ENCODE peak calls at places on chromosomes 3 and 15, in five cellular contexts. B is K562, U is hepatocyte, M is IMR-90, L is transverse colon. S is an unnamed sample.

GRCh38 chr3:40047406-40047805 is 238.0 kb downstream of the MYRIP start:
- DNase-seq in B (no peak), M (no peak), U (no peak), L (no peak), S (no peak)

GRCh38 chr3:96354742-96355141 is 459.7 kb upstream of the EPHA6 start:
- DNase-seq in B (no peak), U (no peak), M (no peak), L (no peak), S (no peak)

GRCh38 chr3:184727357-184728060 is 15.6 kb upstream of the MAGEF1 start:
- DNase-seq in U (peak; percentile 90), L (peak; percentile 65), M (peak; percentile 72), B (peak; percentile 74), S (peak; percentile 74)

GRCh38 chr3:17077614-17078013 is 192.9 kb downstream of the PLCL2 start:
- DNase-seq in B (no peak), U (no peak), L (no peak), M (no peak), S (no peak)

GRCh38 chr3:71868891-71869290 is 83.9 kb upstream of the PROK2 start:
- DNase-seq in B (no peak), U (no peak), M (no peak), L (no peak), S (no peak)

GRCh38 chr15:94526071-94526689 is 294.8 kb downstream of the MCTP2 start:
- DNase-seq in U (no peak), L (no peak), M (no peak), B (no peak), S (no peak)

GRCh38 chr3:193843447-193844301 is 250.7 kb downstream of the OPA1 start:
- DNase-seq in M (no peak), B (peak; percentile 85), L (peak; percentile 65), U (peak; percentile 81), S (peak; percentile 79)

GRCh38 chr15:45231061-45231576 is 20.9 kb upstream of the SLC28A2 start:
- DNase-seq in M (no peak), L (no peak), B (no peak), U (no peak), S (no peak)

GRCh38 chr15:82870727-82871576 is 61.5 kb downstream of the WHAMM start:
- DNase-seq in M (no peak), L (no peak), B (no peak), U (peak; percentile 23), S (no peak)

GRCh38 chr3:31765856-31766255 is 215.2 kb downstream of the OSBPL10 start:
- DNase-seq in B (no peak), M (no peak), L (no peak), U (no peak), S (no peak)

GRCh38 chr3:183818041-183818620 is 7.2 kb downstream of the MAP6D1 start:
- DNase-seq in B (no peak), L (no peak), U (no peak), M (no peak), S (no peak)

GRCh38 chr15:61629269-61629668 is 400.2 kb upstream of the RORA start:
- DNase-seq in L (no peak), U (no peak), B (no peak), M (no peak), S (no peak)

GRCh38 chr3:59774613-59775012 is 724.8 kb upstream of the CFAP20DC start:
- DNase-seq in L (no peak), B (no peak), U (no peak), M (peak; percentile 90), S (no peak)

GRCh38 chr3:189144645-189145044 is 27.1 kb upstream of the TPRG1 start:
- DNase-seq in B (no peak), M (peak; percentile 23), U (peak; percentile 31), L (no peak), S (peak; percentile 29)

GRCh38 chr3:160157321-160157720 is 67.9 kb upstream of the C3orf80 start:
- DNase-seq in L (no peak), M (no peak), B (no peak), U (no peak), S (no peak)

GRCh38 chr3:49339947-49340800 is at the start of gene USP4:
- DNase-seq in M (peak; percentile 87), L (peak; percentile 95), B (peak; percentile 89), U (peak; percentile 96), S (peak; percentile 93)

GRCh38 chr3:16346413-16347081 is 81.5 kb downstream of the OXNAD1 start:
- DNase-seq in U (no peak), L (no peak), B (no peak), M (no peak), S (no peak)

GRCh38 chr3:118505784-118506183 is 528.9 kb downstream of the IGSF11 start:
- DNase-seq in B (no peak), M (no peak), L (no peak), U (no peak), S (no peak)

GRCh38 chr3:153961498-153961897 is 159.7 kb upstream of the ARHGEF26 start:
- DNase-seq in B (no peak), M (no peak), L (no peak), U (no peak), S (no peak)

GRCh38 chr15:91866371-91866905 is 12.9 kb downstream of the SLCO3A1 start:
- DNase-seq in B (no peak), M (peak; percentile 22), U (no peak), L (no peak), S (no peak)

GRCh38 chr3:120797857-120798256 is 55.3 kb downstream of the GTF2E1 start:
- DNase-seq in B (no peak), U (no peak), L (no peak), M (no peak), S (peak; percentile 23)

GRCh38 chr3:13348671-13349396 is 71.3 kb downstream of the NUP210 start:
- DNase-seq in L (no peak), B (no peak), U (no peak), M (peak; percentile 7), S (no peak)

GRCh38 chr3:10442151-10442795 is 63.1 kb downstream of the ATP2B2 start:
- DNase-seq in B (no peak), M (peak; percentile 64), U (no peak), L (no peak), S (no peak)

GRCh38 chr15:92681141-92681622 is 25.6 kb upstream of the FAM174B start:
- DNase-seq in U (peak; percentile 73), B (no peak), M (peak; percentile 56), L (peak; percentile 20), S (no peak)

GRCh38 chr3:188446014-188446413 is 292.1 kb downstream of the LPP start:
- DNase-seq in U (no peak), L (no peak), B (no peak), M (no peak), S (no peak)

DNA sequence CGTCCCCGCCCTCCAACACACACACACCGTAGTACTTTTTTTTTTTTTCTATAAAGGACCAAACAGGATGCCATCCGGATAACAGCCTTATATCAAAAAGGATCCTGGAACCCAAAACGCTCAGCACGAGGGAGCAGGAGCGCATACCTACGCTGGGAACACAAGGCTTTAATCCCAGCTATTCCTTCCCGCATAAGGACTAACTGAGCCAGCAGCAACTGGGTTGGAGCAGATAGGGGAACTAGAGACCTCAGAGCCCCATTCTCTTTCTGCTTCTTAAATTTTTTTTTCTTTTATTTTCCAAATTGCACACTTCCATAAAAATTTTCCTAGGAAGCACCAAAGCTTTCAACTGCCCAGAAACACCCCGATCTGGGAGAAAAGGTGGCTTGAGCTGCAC is 1.3 kb downstream of the TRANK1 start:
- DNase-seq in M (no peak), B (no peak), U (no peak), L (no peak), S (no peak)
- H3K27ac ChIP-seq in M (peak overlapping the region; percentile 73), B (no peak overlapping the region), U (peak overlapping the region; percentile 84), L (peak overlapping the region; percentile 72), S (peak overlapping the region; percentile 19)

GRCh38 chr3:61565569-61565968 is 4.2 kb downstream of the PTPRG start:
- DNase-seq in L (no peak), U (no peak), B (no peak), M (peak; percentile 28), S (no peak)
- H3K4me1 ChIP-seq in L (peaks cover 30% of the 10 kb centered on the region), U (no peaks in the 10 kb centered on the region), B (peaks cover 2% of the 10 kb centered on the region), M (peaks cover 2% of the 10 kb centered on the region), S (no peaks in the 10 kb centered on the region)

DNA sequence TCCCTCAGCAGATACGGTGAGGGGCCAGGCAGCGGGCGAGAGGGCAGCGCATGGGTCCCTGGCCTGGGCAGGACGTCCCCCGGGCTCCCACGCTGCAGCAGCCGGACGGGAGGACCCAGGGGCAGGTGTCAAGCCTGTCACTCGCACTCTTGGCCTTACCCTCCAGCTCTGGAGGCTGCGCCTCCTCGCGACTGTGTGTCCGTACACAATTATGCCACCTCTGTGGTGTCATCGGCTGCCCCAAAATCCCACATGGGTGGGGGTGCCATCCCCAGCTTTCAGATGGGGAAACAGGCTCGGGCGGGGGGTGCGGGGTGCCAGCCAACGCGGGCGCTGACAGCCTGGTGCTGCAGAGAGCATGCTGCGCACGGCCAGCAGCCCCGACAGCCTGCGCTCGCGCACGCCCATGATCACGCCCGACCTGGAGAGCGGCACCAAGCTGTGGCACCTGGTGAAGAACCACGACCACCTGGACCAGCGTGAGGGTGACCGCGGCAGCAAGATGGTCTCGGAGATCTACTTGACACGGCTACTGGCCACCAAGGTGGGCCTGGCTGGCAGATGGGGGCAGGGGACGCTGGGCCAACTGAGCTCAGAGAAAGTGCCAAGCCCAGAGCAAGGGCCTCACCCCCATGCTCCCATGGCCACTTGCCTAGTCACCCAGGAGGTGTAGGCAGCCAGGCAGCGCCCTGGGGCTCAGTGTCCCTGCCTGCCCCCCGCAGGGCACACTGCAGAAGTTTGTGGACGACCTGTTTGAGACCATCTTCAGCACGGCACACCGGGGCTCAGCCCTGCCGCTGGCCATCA is 46.8 kb downstream of the PLXNA1 start:
- DNase-seq in U (no peak), B (no peak), M (no peak), L (no peak), S (no peak)
- H3K36me3 ChIP-seq in U (no peaks in the 10 kb centered on the region), B (peaks cover 76% of the 10 kb centered on the region), M (peaks cover 78% of the 10 kb centered on the region), L (no peaks in the 10 kb centered on the region), S (peaks cover 6% of the 10 kb centered on the region)

DNA sequence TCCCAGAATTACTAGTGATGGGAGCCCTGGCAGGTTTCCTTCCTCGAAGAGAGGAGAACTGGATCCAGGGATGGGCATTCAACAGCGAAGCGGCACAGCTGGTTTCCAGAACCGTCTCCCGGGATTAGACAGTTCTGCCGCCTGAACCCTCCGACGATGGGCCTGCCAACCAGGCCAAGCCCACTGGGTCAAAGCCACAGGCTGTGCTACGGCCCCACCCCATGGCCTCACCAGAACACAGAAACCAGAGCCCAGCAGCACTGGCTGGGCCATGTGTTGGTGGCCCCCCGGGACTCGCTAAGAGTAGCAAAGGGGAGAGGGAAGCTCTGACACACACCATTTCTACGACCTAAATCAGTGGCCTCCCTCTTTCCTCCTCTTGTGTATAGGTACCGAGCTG is 2.2 kb downstream of the C15orf62 start:
- DNase-seq in L (no peak), U (no peak), M (no peak), B (no peak), S (no peak)
- H3K27ac ChIP-seq in L (no peak overlapping the region), U (no peak overlapping the region), M (no peak overlapping the region), B (no peak overlapping the region), S (no peak overlapping the region)

DNA sequence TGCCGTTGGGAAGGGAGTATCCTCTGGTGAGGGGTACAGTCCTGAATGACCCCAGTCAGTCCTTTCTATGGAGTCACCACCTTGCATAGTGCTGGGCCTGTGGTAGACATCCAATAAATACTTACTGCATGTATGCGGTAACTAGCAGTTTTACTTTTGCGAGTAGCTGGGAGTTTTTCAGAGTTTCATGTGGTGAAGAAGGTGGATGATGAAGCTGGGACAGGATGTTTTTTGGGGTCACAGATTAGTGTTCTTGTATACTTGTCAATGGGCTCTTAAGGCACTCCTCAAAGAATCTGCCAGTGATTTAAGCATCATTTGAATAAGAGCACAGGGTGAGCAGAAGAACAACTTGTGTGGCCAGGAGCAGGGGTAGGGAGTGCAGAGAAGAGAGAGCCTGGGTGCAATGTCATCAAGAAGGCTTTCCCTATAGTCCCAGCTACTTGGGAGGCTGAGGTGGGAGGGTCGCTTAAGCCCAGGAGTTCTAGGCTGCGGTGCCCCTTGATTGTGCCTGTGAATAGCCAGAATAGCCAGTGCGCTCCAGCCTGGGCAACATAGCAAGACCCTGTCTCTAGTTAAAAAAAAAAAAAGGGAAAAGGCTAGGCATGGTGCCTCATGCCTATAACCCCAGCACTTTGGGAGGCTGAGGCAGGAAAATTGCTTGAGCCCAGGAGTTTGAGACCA is 22.1 kb downstream of the PPCDC start:
- DNase-seq in M (no peak), B (no peak), L (no peak), U (no peak), S (no peak)
- H3K4me1 ChIP-seq in M (peaks cover 28% of the 10 kb centered on the region), B (peaks cover 47% of the 10 kb centered on the region), L (peaks cover 67% of the 10 kb centered on the region), U (peaks cover 48% of the 10 kb centered on the region), S (peaks cover 34% of the 10 kb centered on the region)

S was measured in colonic mucosa.